ENCODE peak calls at places on chromosome 2, in eight cellular contexts. D is posterior cingulate gyrus; J is glomerular endothelial cell; B is stimulated activated naive CD4-positive, alpha-beta T cell; R is stimulated activated CD8-positive, alpha-beta memory T cell treated with anti-CD3 and anti-CD28 coated beads, Interleukin-15, amount 100 ng/mL, for 4 hours; H is NCI-H345; Q is progenitor cell of endocrine pancreas; S is GM12865. X is an unnamed sample.

GRCh38 chr2:164335947-164336346 is 285.3 kb downstream of the GRB14 start:
- DNase-seq in D (no peak), J (no peak), B (no peak), R (no peak), H (peak), Q (no peak), S (no peak), X (no peak)

GRCh38 chr2:18425186-18425585 is 135.3 kb downstream of the RDH14 start:
- DNase-seq in D (no peak), J (no peak), B (no peak), R (no peak), H (no peak), Q (no peak), S (no peak), X (no peak)

GRCh38 chr2:68083346-68083745 is 20.5 kb upstream of the C1D start:
- DNase-seq in D (no peak), J (no peak), B (no peak), R (no peak), H (no peak), Q (no peak), S (no peak), X (no peak)

GRCh38 chr2:118371500-118371899 is 283.2 kb downstream of the INSIG2 start:
- DNase-seq in D (no peak), J (no peak), B (no peak), R (no peak), H (no peak), Q (peak), S (peak), X (peak)

GRCh38 chr2:147628971-147629421 is 215.8 kb upstream of the ACVR2A start:
- DNase-seq in D (no peak), J (no peak), B (no peak), R (no peak), H (no peak), Q (no peak), S (peak), X (no peak)

GRCh38 chr2:156466739-156467405 is 30.7 kb downstream of the GPD2 start:
- DNase-seq in D (no peak), J (no peak), B (no peak), R (no peak), H (no peak), Q (no peak), S (no peak), X (no peak)

GRCh38 chr2:236394571-236394970 is 130.4 kb upstream of the ASB18 start:
- DNase-seq in D (no peak), J (no peak), B (no peak), R (no peak), H (no peak), Q (no peak), S (no peak), X (no peak)

GRCh38 chr2:205662389-205662965 is 19.8 kb upstream of the NRP2 start:
- DNase-seq in D (no peak), J (no peak), B (no peak), R (no peak), H (no peak), Q (no peak), S (no peak), X (no peak)

GRCh38 chr2:127506502-127506901 is 19.8 kb downstream of the IWS1 start:
- DNase-seq in D (no peak), J (no peak), B (no peak), R (no peak), H (no peak), Q (no peak), S (no peak), X (no peak)

GRCh38 chr2:101803945-101804696 is 106.6 kb downstream of the MAP4K4 start:
- DNase-seq in D (no peak), J (no peak), B (no peak), R (no peak), H (no peak), Q (no peak), S (no peak), X (no peak)

GRCh38 chr2:229780856-229781773 is 66.8 kb upstream of the DNER start:
- DNase-seq in D (no peak), J (peak), B (peak), R (no peak), H (peak), Q (no peak), S (peak), X (peak)

GRCh38 chr2:171036532-171036931 is 107.5 kb downstream of the GORASP2 start:
- DNase-seq in D (no peak), J (no peak), B (no peak), R (no peak), H (no peak), Q (no peak), S (no peak), X (no peak)

X was measured in Caco-2.